ENCODE peak calls at places on chromosomes 11 and 22, in four cellular contexts. X, N, E and R are unnamed samples.

GRCh38 chr11:66113132-66113856 is 43.2 kb downstream of the PACS1 start:
- DNase-seq in N (peak; percentile 88), E (no peak), X (no peak), R (no peak)

GRCh38 chr11:31628111-31628510 is 118.5 kb downstream of the ELP4 start:
- DNase-seq in X (no peak), E (no peak), N (no peak), R (no peak)

GRCh38 chr11:120173771-120174170 is 35.9 kb upstream of the TRIM29 start:
- DNase-seq in X (no peak), N (no peak), E (no peak), R (no peak)

GRCh38 chr11:65132238-65132987 is 1.9 kb downstream of the SYVN1 start:
- DNase-seq in E (no peak), X (no peak), N (no peak), R (no peak)

GRCh38 chr11:112087212-112087611 is 539 bp downstream of the SDHD start:
- DNase-seq in E (no peak), X (no peak), N (no peak), R (no peak)

GRCh38 chr22:44483878-44484277 is 14.2 kb downstream of the RTL6 start:
- DNase-seq in N (no peak), E (no peak), X (no peak), R (no peak)

GRCh38 chr22:37165940-37166674 is 16.4 kb upstream of the IL2RB start:
- DNase-seq in E (no peak), X (no peak), N (no peak), R (no peak)

GRCh38 chr22:39148727-39149535 is 3.5 kb downstream of the CBX7 start:
- DNase-seq in N (peak; percentile 61), X (peak; percentile 90), E (peak; percentile 80), R (no peak)

GRCh38 chr11:124769804-124770774 is 8.0 kb upstream of the ESAM start:
- DNase-seq in E (no peak), N (peak; percentile 68), X (no peak), R (no peak)

GRCh38 chr11:12185914-12186313 is 75.5 kb downstream of the MICAL2 start:
- DNase-seq in N (peak; percentile 93), X (no peak), E (no peak), R (peak; percentile 18)

GRCh38 chr11:110088535-110089344 is 4.5 kb upstream of the ZC3H12C start:
- DNase-seq in N (no peak), E (no peak), X (no peak), R (no peak)

GRCh38 chr22:44521326-44521725 is 23.3 kb upstream of the RTL6 start:
- DNase-seq in N (no peak), X (no peak), E (peak; percentile 23), R (no peak)

GRCh38 chr11:2885676-2886081 is at the start of gene CDKN1C:
- DNase-seq in X (peak; percentile 92), E (peak; percentile 87), N (peak; percentile 88), R (peak; percentile 91)
- H2BK12ac ChIP-seq in X (no peak within 1 kb of the TSS), E (peak within 1 kb of the TSS; percentile 77), N (peak within 1 kb of the TSS; percentile 92), R (peak within 1 kb of the TSS; percentile 97)

GRCh38 chr11:79415912-79416311 is 24.9 kb downstream of the TENM4 start:
- DNase-seq in E (no peak), X (no peak), N (no peak), R (no peak)

GRCh38 chr11:79413258-79413657 is 27.6 kb downstream of the TENM4 start:
- DNase-seq in N (peak; percentile 93), E (no peak), X (peak; percentile 70), R (peak; percentile 15)

GRCh38 chr11:79417069-79417920 is 23.5 kb downstream of the TENM4 start:
- DNase-seq in X (no peak), E (no peak), N (peak; percentile 29), R (no peak)

GRCh38 chr11:79414644-79415317 is 26.0 kb downstream of the TENM4 start:
- DNase-seq in E (no peak), X (no peak), N (peak; percentile 65), R (no peak)

GRCh38 chr11:79415411-79415810 is 25.4 kb downstream of the TENM4 start:
- DNase-seq in N (peak; percentile 30), X (no peak), E (no peak), R (no peak)
- H2BK15ac ChIP-seq in N (no peak overlapping the region), X (no peak overlapping the region), E (no peak overlapping the region), R (no peak overlapping the region)

GRCh38 chr11:91794146-91794545 is 430.5 kb upstream of the FAT3 start:
- DNase-seq in E (no peak), N (no peak), X (no peak), R (no peak)

GRCh38 chr11:91790346-91790745 is 434.3 kb upstream of the FAT3 start:
- DNase-seq in E (no peak), N (peak; percentile 0), X (no peak), R (no peak)

GRCh38 chr11:91790873-91791468 is 433.6 kb upstream of the FAT3 start:
- DNase-seq in E (no peak), X (no peak), N (no peak), R (no peak)

GRCh38 chr11:91795139-91795887 is 429.3 kb upstream of the FAT3 start:
- DNase-seq in E (no peak), N (peak; percentile 33), X (no peak), R (no peak)

GRCh38 chr11:91792779-91793262 is 431.8 kb upstream of the FAT3 start:
- DNase-seq in X (no peak), E (no peak), N (peak; percentile 1), R (no peak)
- H2BK12ac ChIP-seq in X (no peak overlapping the region), E (no peak overlapping the region), N (no peak overlapping the region), R (no peak overlapping the region)

DNA sequence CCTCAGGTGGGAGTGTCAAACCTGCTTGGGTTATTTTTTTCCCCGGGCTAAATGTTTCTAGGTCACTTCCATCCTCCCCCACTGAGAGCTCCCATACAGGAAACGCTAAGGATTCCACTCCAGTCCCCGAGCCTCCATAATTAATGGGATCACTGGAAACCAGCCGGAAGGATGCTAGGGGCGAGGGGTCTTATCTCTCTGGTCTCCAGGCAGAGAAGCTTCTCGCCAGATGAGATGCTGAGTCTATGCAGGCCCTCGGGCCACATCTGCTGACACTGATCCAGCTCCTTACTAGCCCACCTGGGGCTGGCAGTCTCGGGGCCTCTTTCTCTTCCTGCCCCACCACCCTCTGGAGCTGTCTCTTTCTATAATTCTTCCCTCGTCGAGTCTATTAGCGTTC is 125.9 kb upstream of the SYT13 start:
- DNase-seq in X (peak; percentile 37), N (peak; percentile 24), E (peak; percentile 56), R (no peak)
- H2BK15ac ChIP-seq in X (no peak overlapping the region), N (no peak overlapping the region), E (no peak overlapping the region), R (no peak overlapping the region)

GRCh38 chr11:123197711-123198110 is 2.7 kb upstream of the CLMP start:
- DNase-seq in X (no peak), E (no peak), N (peak; percentile 79), R (no peak)

GRCh38 chr11:123196060-123196714 is 1.1 kb upstream of the CLMP start:
- DNase-seq in E (peak; percentile 80), N (no peak), X (peak; percentile 78), R (no peak)

GRCh38 chr11:123194308-123195181 is 503 bp downstream of the CLMP start:
- DNase-seq in N (peak; percentile 47), E (no peak), X (peak; percentile 75), R (peak; percentile 33)

GRCh38 chr11:123193742-123194141 is 1.3 kb downstream of the CLMP start:
- DNase-seq in N (peak; percentile 37), X (no peak), E (no peak), R (no peak)

DNA sequence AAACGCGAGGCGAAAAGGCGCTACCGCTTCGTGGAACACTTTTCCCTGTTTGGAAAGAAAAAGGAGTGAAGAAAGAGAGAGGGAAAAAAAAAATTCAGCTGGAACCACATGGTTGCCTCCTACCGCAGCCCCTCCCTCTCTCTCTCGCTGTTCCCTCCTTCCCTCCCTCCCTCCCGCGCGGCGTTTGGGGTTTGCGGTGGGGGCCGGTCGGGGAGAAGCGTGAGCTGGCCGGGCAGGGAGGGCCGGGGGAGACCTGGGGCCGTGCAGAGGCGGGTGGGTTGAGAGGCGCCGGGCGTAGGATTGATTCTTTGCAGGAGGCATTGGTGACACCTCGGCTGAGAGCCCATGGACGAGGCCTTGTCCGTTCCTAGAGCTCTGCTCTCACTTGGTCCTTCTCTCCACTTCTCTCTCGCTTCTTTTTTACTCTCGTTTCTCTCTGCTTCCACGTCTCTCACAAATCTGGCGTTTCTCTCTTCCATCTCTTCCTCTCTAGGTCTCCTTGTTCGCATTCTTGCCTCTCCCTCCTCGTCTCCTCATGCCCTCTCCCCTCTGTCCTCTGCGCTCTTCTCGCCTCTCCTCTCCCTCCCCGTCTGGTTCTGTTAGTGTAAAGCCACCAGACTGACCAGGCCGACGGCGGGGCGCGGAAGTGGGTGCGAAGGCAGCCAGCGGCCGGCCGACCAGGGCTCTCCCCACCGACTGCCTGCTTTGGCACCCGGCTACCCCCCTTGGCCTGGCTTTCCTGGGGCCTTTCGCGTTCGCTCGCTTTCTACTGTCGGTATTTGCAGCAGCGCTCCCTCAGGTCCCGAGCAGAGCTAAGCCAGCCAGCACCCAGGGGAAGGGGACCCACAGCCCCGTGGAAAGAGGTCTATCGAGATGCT is at the start of gene CLMP:
- DNase-seq in X (peak; percentile 74), N (peak; percentile 74), E (peak; percentile 83), R (no peak)
- H2BK12ac ChIP-seq in X (no peak within 1 kb of the TSS), N (peak within 1 kb of the TSS; percentile 88), E (peak within 1 kb of the TSS; percentile 99), R (peak within 1 kb of the TSS; percentile 68)

DNA sequence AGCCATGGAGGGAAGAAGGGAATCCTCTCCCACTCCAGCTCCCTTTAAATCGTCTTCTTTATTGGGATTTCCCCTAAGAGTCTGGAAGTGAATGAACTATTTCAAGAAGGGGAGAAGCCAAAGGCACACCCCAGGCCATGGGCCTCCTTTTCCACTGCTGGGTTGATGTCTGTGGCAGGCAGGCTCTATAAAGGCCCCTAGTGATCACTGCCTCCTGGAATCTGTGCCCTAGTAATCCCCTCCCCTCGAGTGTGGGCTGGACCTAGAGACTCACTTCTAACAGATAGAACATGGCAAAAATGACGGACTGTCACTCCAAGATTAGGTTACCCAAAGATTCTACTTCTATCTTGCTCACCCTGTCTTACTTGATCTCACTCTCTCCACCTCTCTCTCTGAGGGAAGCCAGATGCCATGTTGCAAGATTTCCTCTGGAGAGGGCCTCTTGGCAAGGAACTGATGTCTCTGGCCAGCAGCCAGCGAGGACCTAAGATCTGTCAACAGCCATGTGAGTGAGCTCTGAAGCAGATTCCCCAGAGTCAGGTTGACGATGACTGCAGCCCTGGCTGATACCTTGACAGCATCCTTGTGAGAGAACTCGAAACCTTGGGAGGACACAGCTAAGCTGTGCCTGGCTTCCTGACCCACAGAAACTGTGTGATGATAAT is 444.8 kb downstream of the SOX6 start:
- DNase-seq in X (no peak), E (no peak), N (peak; percentile 84), R (no peak)
- H2BK15ac ChIP-seq in X (no peak overlapping the region), E (no peak overlapping the region), N (no peak overlapping the region), R (no peak overlapping the region)